ENCODE peak calls at places on chromosomes 4 and X, in four cellular contexts. E is neuronal stem cell, A is H9, U is trophoblast cell. D is an unnamed sample.

GRCh38 chrX:2342281-2342688 is 158.5 kb downstream of the DHRSX start:
- DNase-seq in E (no peak), A (no peak), U (no peak), D (peak)

GRCh38 chr4:3283916-3284315 is 8.9 kb upstream of the RGS12 start:
- DNase-seq in E (no peak), A (peak), U (no peak), D (no peak)

GRCh38 chrX:39425124-39425806 is 624.0 kb downstream of the MID1IP1 start:
- DNase-seq in E (no peak), A (no peak), U (no peak), D (no peak)

GRCh38 chr4:170875868-170876267 is 786.1 kb upstream of the AADAT start:
- DNase-seq in E (no peak), A (no peak), U (no peak), D (no peak)

GRCh38 chrX:13013353-13014110 is 30.9 kb downstream of the FAM9C start:
- DNase-seq in E (no peak), A (no peak), U (peak), D (peak)

GRCh38 chrX:39816871-39817731 is 280.7 kb downstream of the BCOR start:
- DNase-seq in E (no peak), A (peak), U (no peak), D (peak)

GRCh38 chrX:9913041-9913440 is 54.1 kb upstream of the CLDN34 start:
- DNase-seq in E (no peak), A (no peak), U (peak), D (peak)

GRCh38 chr4:1234296-1234695 is 14.6 kb downstream of the CTBP1 start:
- DNase-seq in E (no peak), A (no peak), U (no peak), D (peak)

GRCh38 chrX:43629229-43629628 is 26.9 kb upstream of the MAOA start:
- DNase-seq in E (no peak), A (no peak), U (no peak), D (no peak)

GRCh38 chrX:31609130-31609529 is 537.3 kb upstream of the FTHL17 start:
- DNase-seq in E (no peak), A (no peak), U (peak), D (peak)

GRCh38 chr4:99402765-99403164 is 32.4 kb downstream of the ADH7 start:
- DNase-seq in E (no peak), A (peak), U (peak), D (no peak)

GRCh38 chr4:112145326-112145819 is at the start of gene FAM241A:
- DNase-seq in E (peak), A (peak), U (peak), D (peak)

GRCh38 chr4:74529284-74530041 is 84.5 kb downstream of the AREG start:
- DNase-seq in E (no peak), A (no peak), U (peak), D (no peak)

GRCh38 chr4:67687639-67688038 is 13.3 kb downstream of the UBA6 start:
- DNase-seq in E (no peak), A (no peak), U (no peak), D (peak)

GRCh38 chr4:27010334-27010940 is 149.8 kb downstream of the STIM2 start:
- DNase-seq in E (peak), A (no peak), U (peak), D (peak)

GRCh38 chrX:18290200-18290599 is 64.3 kb downstream of the SCML2 start:
- DNase-seq in E (peak), A (no peak), U (no peak), D (peak)

GRCh38 chr4:185265942-185266341 is 56.5 kb downstream of the SNX25 start:
- DNase-seq in E (no peak), A (no peak), U (peak), D (peak)

GRCh38 chr4:75512336-75513211 is 1.6 kb downstream of the RCHY1 start:
- DNase-seq in E (no peak), A (no peak), U (peak), D (peak)

GRCh38 chr4:70613893-70614572 is 14.5 kb upstream of the ENAM start:
- DNase-seq in E (no peak), A (no peak), U (no peak), D (no peak)

GRCh38 chrX:139559383-139560042 is 29.0 kb downstream of the F9 start:
- DNase-seq in E (peak), A (peak), U (peak), D (peak)

GRCh38 chrX:48071064-48071985 is at the start of gene ZNF630:
- DNase-seq in E (peak), A (peak), U (peak), D (peak)

GRCh38 chr4:184807797-184808718 is 17.7 kb downstream of the ACSL1 start:
- DNase-seq in E (peak), A (peak), U (no peak), D (peak)

GRCh38 chrX:19303216-19303880 is 40.4 kb upstream of the PDHA1 start:
- DNase-seq in E (no peak), A (no peak), U (peak), D (peak)

GRCh38 chrX:11261260-11261659 is 32.0 kb upstream of the AMELX start:
- DNase-seq in E (no peak), A (no peak), U (peak), D (peak)

GRCh38 chr4:108117473-108118182 is 51.1 kb downstream of the LEF1 start:
- DNase-seq in E (peak), A (peak), U (peak), D (peak)

GRCh38 chr4:110533940-110534339 is 58.0 kb downstream of the ENPEP start:
- DNase-seq in E (no peak), A (no peak), U (peak), D (peak)

GRCh38 chr4:66465111-66465510 is 794.8 kb upstream of the EPHA5 start:
- DNase-seq in E (no peak), A (no peak), U (no peak), D (peak)

GRCh38 chr4:186067757-186068385 is 1.1 kb upstream of the TLR3 start:
- DNase-seq in E (no peak), A (peak), U (peak), D (peak)

GRCh38 chrX:132023896-132024386 is 839 bp downstream of the STK26 start:
- DNase-seq in E (peak), A (peak), U (peak), D (peak)

GRCh38 chr4:76767983-76768382 is 130.0 kb downstream of the SOWAHB start:
- DNase-seq in E (no peak), A (no peak), U (peak), D (peak)

GRCh38 chr4:140095694-140096482 is 58.1 kb downstream of the MAML3 start:
- DNase-seq in E (no peak), A (no peak), U (no peak), D (peak)

GRCh38 chr4:56050584-56050983 is 101.8 kb downstream of the CEP135 start:
- DNase-seq in E (no peak), A (no peak), U (no peak), D (no peak)

GRCh38 chrX:1308476-1308875 is 28.1 kb upstream of the IL3RA start:
- DNase-seq in E (no peak), A (no peak), U (no peak), D (no peak)

GRCh38 chr4:3814026-3814570 is 47.9 kb downstream of the ADRA2C start:
- DNase-seq in E (no peak), A (no peak), U (no peak), D (no peak)

GRCh38 chr4:98932539-98932938 is 3.6 kb upstream of the EIF4E start:
- DNase-seq in E (no peak), A (no peak), U (peak), D (peak)

GRCh38 chr4:141636077-141636770 is at the start of gene IL15:
- DNase-seq in E (peak), A (peak), U (peak), D (peak)
- H3K18ac ChIP-seq in E (peak), A (no peak), U (no peak), D (peak)

GRCh38 chr4:19214591-19214990 is 1037.1 kb upstream of the SLIT2 start:
- DNase-seq in E (no peak), A (no peak), U (no peak), D (peak)
- H2BK120ac ChIP-seq in E (no peak), A (no peak), U (no peak), D (no peak)

DNA sequence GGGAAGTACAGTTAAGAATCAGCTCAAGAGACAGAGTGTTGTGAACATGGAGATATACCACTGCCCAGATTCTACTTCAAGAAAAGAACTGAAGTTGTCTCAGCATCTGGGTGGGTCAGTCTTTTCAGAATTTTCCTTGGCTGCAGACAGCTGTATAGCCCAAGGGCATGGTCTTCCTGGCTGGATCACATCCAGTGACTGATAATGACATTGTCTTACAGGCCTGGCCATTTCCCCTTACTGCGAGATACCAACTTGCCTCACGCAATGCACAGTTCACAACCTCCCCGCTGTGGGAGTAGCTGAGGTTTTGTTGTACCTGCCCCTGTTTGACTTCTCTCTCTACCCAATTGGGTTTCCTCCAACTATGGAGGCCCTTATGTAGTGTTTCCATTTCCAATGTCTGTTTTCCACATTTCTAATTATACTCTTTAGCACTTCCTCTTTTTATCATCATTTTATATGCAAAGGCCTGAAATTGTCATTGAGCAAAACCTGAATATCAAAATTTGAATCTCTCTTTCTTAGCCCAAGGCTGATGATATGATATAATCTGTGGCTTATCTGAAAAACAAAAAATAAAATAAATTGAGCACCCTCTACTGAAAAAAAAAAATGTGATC is 209.1 kb downstream of the NAF1 start:
- DNase-seq in E (no peak), A (no peak), U (no peak), D (no peak)
- H3K18ac ChIP-seq in E (no peak), A (no peak), U (no peak), D (no peak)

DNA sequence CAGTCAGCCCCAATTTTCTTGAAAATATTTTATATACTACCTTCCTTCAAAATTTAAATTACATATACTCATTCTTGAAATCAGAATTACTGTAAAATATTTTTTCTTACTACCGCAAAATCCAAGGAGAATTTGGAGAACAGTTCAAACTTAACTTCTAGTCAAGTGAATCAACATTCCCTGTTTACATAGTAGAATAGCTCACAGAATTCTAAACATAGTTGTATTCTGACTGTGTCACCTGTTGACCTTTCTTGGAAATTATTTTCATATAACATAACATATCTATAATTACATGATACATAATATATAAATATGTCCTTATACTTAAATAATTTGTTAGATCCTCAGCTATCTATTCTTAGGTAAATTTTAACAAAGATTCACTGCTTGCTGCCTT is 31.0 kb upstream of the FGF5 start:
- DNase-seq in E (no peak), A (no peak), U (peak), D (no peak)
- H2BK120ac ChIP-seq in E (no peak), A (no peak), U (no peak), D (no peak)

D was measured in mesenchymal stem cell.